ENCODE peak calls at places on chromosomes 2 and 18, in nine cellular contexts. W is PC-9, Y is mammary epithelial cell, P is left ventricle myocardium inferior, H is GM23338, Q is uterus, B is lung, T is cardiac muscle cell, Z is heart right ventricle. K is an unnamed sample.
A peak's percentile ranks its signal among the peaks of the same experiment; 100 is the strongest.

GRCh38 chr2:145623136-145623535 is 1103.2 kb upstream of the ZEB2 start:
- DNase-seq in T (no peak), Y (peak; percentile 32), Q (no peak), B (no peak), H (no peak), P (no peak), Z (no peak), W (peak; percentile 71), K (no peak)

GRCh38 chr2:25250331-25251031 is 82.1 kb upstream of the POMC start:
- DNase-seq in H (peak; percentile 62), Z (no peak), W (no peak), T (peak; percentile 23), B (no peak), Q (no peak), P (no peak), Y (peak; percentile 11), K (peak; percentile 21)

GRCh38 chr18:59383831-59384230 is 24.8 kb upstream of the LMAN1 start:
- DNase-seq in Z (no peak), Y (no peak), B (no peak), W (no peak), P (no peak), Q (no peak), T (no peak), H (no peak), K (no peak)

GRCh38 chr2:31246184-31246852 is 12.4 kb downstream of the EHD3 start:
- DNase-seq in H (no peak), Z (no peak), W (no peak), P (no peak), B (no peak), T (no peak), Y (no peak), Q (no peak), K (no peak)

GRCh38 chr18:61612517-61612916 is 279.3 kb downstream of the CDH20 start:
- DNase-seq in T (no peak), Q (no peak), H (no peak), P (no peak), Y (peak; percentile 29), Z (no peak), B (no peak), W (no peak), K (no peak)

GRCh38 chr2:188852752-188853151 is 121.4 kb upstream of the COL3A1 start:
- DNase-seq in B (no peak), W (no peak), Y (no peak), Z (no peak), Q (no peak), T (no peak), P (no peak), H (no peak), K (no peak)

GRCh38 chr2:61715501-61715900 is 138.4 kb downstream of the FAM161A start:
- DNase-seq in B (no peak), P (no peak), Q (no peak), W (no peak), Z (no peak), H (no peak), Y (no peak), T (no peak), K (no peak)

GRCh38 chr2:165957030-165957675 is 3.6 kb upstream of the TTC21B start:
- DNase-seq in W (no peak), P (no peak), Y (no peak), B (no peak), Q (no peak), H (no peak), Z (no peak), T (no peak), K (no peak)

GRCh38 chr2:235643680-235644117 is 149.9 kb downstream of the AGAP1 start:
- DNase-seq in Y (no peak), Z (no peak), P (no peak), T (no peak), W (no peak), B (no peak), H (no peak), Q (no peak), K (no peak)

GRCh38 chr18:2111456-2111855 is 459.8 kb downstream of the METTL4 start:
- DNase-seq in T (no peak), Y (peak; percentile 52), Q (no peak), B (no peak), Z (no peak), P (no peak), W (peak; percentile 39), H (no peak), K (no peak)

GRCh38 chr2:185318271-185318724 is 420.3 kb upstream of the FSIP2 start:
- DNase-seq in W (no peak), H (peak; percentile 9), B (no peak), Y (no peak), Z (no peak), T (no peak), Q (no peak), P (no peak), K (no peak)

GRCh38 chr2:43424262-43425207 is 171.3 kb downstream of the THADA start:
- DNase-seq in B (no peak), Z (no peak), Y (peak; percentile 24), H (no peak), W (peak; percentile 76), P (no peak), Q (no peak), T (no peak), K (no peak)

GRCh38 chr2:173148520-173148919 is 72.9 kb downstream of the MAP3K20 start:
- DNase-seq in P (no peak), B (no peak), Y (peak; percentile 42), T (no peak), H (no peak), Z (no peak), Q (no peak), W (no peak), K (no peak)

GRCh38 chr2:85095094-85095493 is 38.1 kb upstream of the TCF7L1 start:
- DNase-seq in W (peak; percentile 41), Q (no peak), Y (no peak), Z (no peak), H (no peak), P (no peak), B (no peak), T (no peak), K (no peak)

GRCh38 chr2:134021830-134022524 is 231.9 kb upstream of the MGAT5 start:
- DNase-seq in H (no peak), Z (no peak), Y (no peak), Q (no peak), P (no peak), W (no peak), T (no peak), B (no peak), K (no peak)

GRCh38 chr2:9753665-9754531 is 89.4 kb upstream of the TAF1B start:
- DNase-seq in H (no peak), P (no peak), Z (no peak), T (no peak), B (no peak), W (peak; percentile 96), Y (peak; percentile 79), Q (no peak), K (peak; percentile 51)

GRCh38 chr18:33720133-33720532 is 142.1 kb downstream of the ASXL3 start:
- DNase-seq in Q (no peak), H (no peak), T (no peak), W (no peak), P (no peak), Y (peak; percentile 24), B (no peak), Z (no peak), K (no peak)

GRCh38 chr2:101080214-101081068 is 70.7 kb downstream of the TBC1D8 start:
- DNase-seq in Y (no peak), Q (no peak), W (no peak), P (no peak), Z (no peak), B (no peak), T (no peak), H (no peak), K (no peak)

GRCh38 chr2:38409136-38409903 is 32.2 kb upstream of the ATL2 start:
- DNase-seq in T (no peak), W (peak; percentile 82), Z (no peak), P (peak; percentile 30), B (peak; percentile 79), Q (peak; percentile 52), H (no peak), Y (peak; percentile 63), K (no peak)
- H3K4me3 ChIP-seq in T (no peak overlapping the region), W (no peak overlapping the region), Z (no peak overlapping the region), P (no peak overlapping the region), B (no peak overlapping the region), Q (no peak overlapping the region), H (no peak overlapping the region), Y (no peak overlapping the region), K (no peak overlapping the region)

GRCh38 chr2:150480971-150481830 is 6.3 kb downstream of the RND3 start:
- DNase-seq in Z (no peak), P (no peak), Y (peak; percentile 47), Q (no peak), H (no peak), W (no peak), B (no peak), T (no peak), K (no peak)
- H3K4me3 ChIP-seq in Z (no peak overlapping the region), P (peak overlapping the region; percentile 84), Y (no peak overlapping the region), Q (no peak overlapping the region), H (no peak overlapping the region), W (peak overlapping the region; percentile 34), B (no peak overlapping the region), T (no peak overlapping the region), K (no peak overlapping the region)

GRCh38 chr2:11482473-11483031 is 16.6 kb upstream of the E2F6 start:
- DNase-seq in T (peak; percentile 94), Z (no peak), W (no peak), B (no peak), Q (peak; percentile 57), H (peak; percentile 89), P (peak; percentile 32), Y (no peak), K (no peak)
- H3K4me3 ChIP-seq in T (peak overlapping the region; percentile 82), Z (peak overlapping the region; percentile 53), W (no peak overlapping the region), B (peak overlapping the region; percentile 27), Q (peak overlapping the region; percentile 73), H (peak overlapping the region; percentile 83), P (peak overlapping the region; percentile 71), Y (peak overlapping the region; percentile 52), K (no peak overlapping the region)

GRCh38 chr2:152523091-152523490 is 188.1 kb downstream of the FMNL2 start:
- DNase-seq in P (no peak), Q (no peak), Y (peak; percentile 68), W (no peak), T (no peak), B (no peak), H (no peak), Z (no peak), K (no peak)

GRCh38 chr2:152520759-152521158 is 185.8 kb downstream of the FMNL2 start:
- DNase-seq in B (no peak), Z (no peak), Y (no peak), H (no peak), Q (no peak), P (no peak), T (no peak), W (no peak), K (no peak)

GRCh38 chr2:152519581-152519952 is 184.6 kb downstream of the FMNL2 start:
- DNase-seq in T (no peak), Z (no peak), B (no peak), H (no peak), P (no peak), Q (no peak), Y (no peak), W (no peak), K (no peak)

DNA sequence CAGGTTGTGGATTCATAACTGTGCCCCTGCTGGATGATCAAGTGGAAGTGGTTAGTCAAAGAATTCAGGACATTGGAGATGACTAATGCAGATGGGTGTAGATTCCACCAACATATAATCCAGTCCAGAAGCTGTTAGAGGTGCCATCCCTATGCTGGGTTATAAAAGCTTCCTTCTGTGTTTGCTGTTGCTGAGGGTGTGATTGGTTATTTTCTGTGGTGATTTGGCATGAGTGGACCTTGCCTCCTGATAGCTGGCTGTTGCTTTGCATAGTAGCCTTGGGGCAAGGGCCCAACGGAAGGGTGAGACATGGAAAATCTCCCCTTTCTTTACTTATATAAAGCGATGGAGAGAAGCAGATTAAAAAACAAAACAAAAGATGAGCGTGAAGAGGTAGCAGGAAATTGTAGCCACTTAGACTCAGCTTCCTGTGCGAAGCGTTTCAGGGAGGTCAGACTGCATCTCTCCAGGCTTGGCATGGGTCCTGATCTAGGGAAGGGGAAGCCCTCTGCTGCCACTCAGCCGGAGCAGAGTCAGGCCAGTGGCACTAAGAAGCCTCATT is 190.4 kb downstream of the FMNL2 start:
- DNase-seq in Y (peak; percentile 94), P (no peak), W (no peak), H (no peak), B (peak; percentile 33), Z (peak; percentile 40), T (no peak), Q (no peak), K (no peak)
- H3K4me3 ChIP-seq in Y (peak overlapping the region; percentile 14), P (no peak overlapping the region), W (no peak overlapping the region), H (no peak overlapping the region), B (no peak overlapping the region), Z (no peak overlapping the region), T (no peak overlapping the region), Q (no peak overlapping the region), K (no peak overlapping the region)

K was measured in CD8-positive, alpha-beta T cell.